ENCODE peak calls at places on chromosomes 5 and 9, in nine cellular contexts. A is stimulated activated CD4-positive, alpha-beta T cell treated with anti-CD3 and anti-CD28 coated beads, Interleukin-1b, Interleukin-23, amount 100 ng/mL, for 24 hours; Q is choroid plexus epithelial cell; O is NCI-H1417; T is A549; I is SK-MEL-5; B is ELR; P is cardiac muscle cell; W is GM13977. S is an unnamed sample.
A peak's percentile ranks its signal among the peaks of the same experiment; 100 is the strongest.

GRCh38 chr5:161535762-161536161 is 10.8 kb downstream of the GABRB2 start:
- DNase-seq in B (no peak), A (no peak), I (peak; percentile 11), T (no peak), O (peak; percentile 24), W (no peak), Q (no peak), P (peak; percentile 35), S (no peak)

GRCh38 chr9:72133365-72134035 is 15.7 kb upstream of the GDA start:
- DNase-seq in T (no peak), A (no peak), W (no peak), Q (no peak), I (no peak), B (no peak), O (no peak), P (no peak), S (no peak)

GRCh38 chr5:149267241-149267973 is 4.3 kb upstream of the AFAP1L1 start:
- DNase-seq in P (no peak), T (no peak), Q (no peak), I (peak; percentile 92), A (no peak), B (peak; percentile 12), O (no peak), W (no peak), S (no peak)

GRCh38 chr5:176625966-176626875 is 4.1 kb downstream of the SNCB start:
- DNase-seq in I (no peak), T (no peak), A (no peak), W (no peak), O (no peak), B (no peak), Q (no peak), P (no peak), S (no peak)

GRCh38 chr9:118896356-118897000 is 472.8 kb downstream of the BRINP1 start:
- DNase-seq in P (peak; percentile 14), T (no peak), A (no peak), I (no peak), B (peak; percentile 0), W (no peak), O (peak; percentile 58), Q (no peak), S (no peak)

GRCh38 chr9:76894198-76894597 is 11.7 kb downstream of the PRUNE2 start:
- DNase-seq in O (no peak), Q (no peak), I (peak; percentile 79), T (no peak), B (no peak), A (no peak), W (no peak), P (no peak), S (no peak)

GRCh38 chr9:120892748-120893584 is 16.0 kb upstream of the PHF19 start:
- DNase-seq in Q (peak; percentile 72), T (no peak), B (peak; percentile 89), W (peak; percentile 77), I (peak; percentile 16), P (no peak), O (peak; percentile 58), A (no peak), S (no peak)

GRCh38 chr9:117095116-117095515 is 319.7 kb downstream of the ASTN2 start:
- DNase-seq in P (no peak), A (no peak), O (no peak), B (no peak), W (no peak), I (no peak), Q (no peak), T (no peak), S (no peak)

GRCh38 chr5:149271717-149272558 is at the start of gene AFAP1L1:
- DNase-seq in T (peak; percentile 60), W (peak; percentile 43), Q (peak; percentile 53), A (peak; percentile 7), I (peak; percentile 53), O (peak; percentile 53), P (peak; percentile 79), B (peak; percentile 69), S (no peak)

GRCh38 chr5:68277427-68277826 is 61.9 kb downstream of the PIK3R1 start:
- DNase-seq in B (peak; percentile 84), T (no peak), P (no peak), A (no peak), W (no peak), Q (peak; percentile 62), I (no peak), O (no peak), S (no peak)

GRCh38 chr9:76521906-76522305 is 62.9 kb downstream of the GCNT1 start:
- DNase-seq in P (no peak), I (no peak), W (no peak), B (no peak), A (no peak), T (no peak), O (no peak), Q (no peak), S (no peak)

GRCh38 chr5:147685991-147686390 is 96.5 kb downstream of the JAKMIP2 start:
- DNase-seq in W (no peak), A (no peak), O (no peak), B (peak; percentile 4), T (no peak), P (no peak), Q (no peak), I (no peak), S (no peak)

GRCh38 chr9:87557996-87558395 is 60.3 kb downstream of the DAPK1 start:
- DNase-seq in I (no peak), Q (peak; percentile 53), T (no peak), W (no peak), B (no peak), O (no peak), A (no peak), P (peak; percentile 78), S (no peak)

GRCh38 chr5:1538741-1539392 is 15.1 kb upstream of the LPCAT1 start:
- DNase-seq in B (no peak), A (no peak), T (no peak), P (no peak), O (no peak), I (no peak), W (no peak), Q (no peak), S (no peak)

GRCh38 chr9:127661342-127661741 is 45.4 kb upstream of the CFAP157 start:
- DNase-seq in B (no peak), I (peak; percentile 38), T (no peak), Q (no peak), O (no peak), P (peak; percentile 14), W (no peak), A (no peak), S (no peak)

GRCh38 chr9:86854898-86855523 is 92.3 kb downstream of the GAS1 start:
- DNase-seq in Q (peak; percentile 99), P (peak; percentile 76), W (no peak), A (no peak), B (peak; percentile 33), T (no peak), O (no peak), I (peak; percentile 14), S (no peak)

GRCh38 chr9:93294011-93294410 is 110.1 kb downstream of the WNK2 start:
- DNase-seq in T (no peak), I (no peak), P (no peak), B (no peak), A (no peak), O (no peak), Q (no peak), W (peak; percentile 31), S (no peak)

GRCh38 chr5:116911074-116911473 is 336.5 kb upstream of the SEMA6A start:
- DNase-seq in B (no peak), Q (no peak), A (no peak), I (no peak), T (no peak), P (no peak), W (no peak), O (no peak), S (no peak)

GRCh38 chr9:88661759-88662158 is 126.8 kb downstream of the NXNL2 start:
- DNase-seq in B (peak; percentile 40), I (no peak), A (no peak), W (no peak), T (no peak), P (no peak), O (no peak), Q (peak; percentile 61), S (no peak)

GRCh38 chr5:169112016-169112415 is 188.9 kb downstream of the SLIT3 start:
- DNase-seq in Q (no peak), B (no peak), I (peak; percentile 52), T (no peak), P (no peak), O (no peak), A (no peak), W (no peak), S (no peak)

GRCh38 chr9:132582786-132583583 is 579 bp downstream of the BARHL1 start:
- DNase-seq in T (no peak), I (no peak), B (no peak), P (no peak), Q (no peak), O (no peak), A (no peak), W (no peak), S (no peak)

GRCh38 chr5:135360278-135361274 is 38.5 kb downstream of the MACROH2A1 start:
- DNase-seq in B (no peak), A (no peak), I (no peak), W (no peak), O (no peak), P (no peak), T (no peak), Q (no peak), S (no peak)

GRCh38 chr9:129289883-129290282 is 111.8 kb upstream of the IER5L start:
- DNase-seq in P (no peak), O (no peak), B (no peak), Q (no peak), A (no peak), W (no peak), I (no peak), T (no peak), S (no peak)

GRCh38 chr5:158820891-158821290 is 278.8 kb downstream of the EBF1 start:
- DNase-seq in W (no peak), P (no peak), I (no peak), B (no peak), O (no peak), Q (no peak), T (no peak), A (no peak), S (no peak)

GRCh38 chr5:172766287-172767104 is 4.5 kb downstream of the DUSP1 start:
- DNase-seq in W (no peak), O (no peak), I (peak; percentile 72), T (no peak), Q (peak; percentile 94), B (peak; percentile 80), P (peak; percentile 49), A (no peak), S (no peak)

GRCh38 chr9:34961574-34962480 is 3.7 kb downstream of the PHF24 start:
- DNase-seq in B (peak; percentile 84), T (no peak), P (no peak), Q (peak; percentile 70), W (no peak), I (no peak), O (no peak), A (no peak), S (no peak)

GRCh38 chr9:109683521-109683920 is 96.5 kb upstream of the PALM2AKAP2 start:
- DNase-seq in A (no peak), T (no peak), B (peak; percentile 51), P (no peak), I (no peak), Q (no peak), O (no peak), W (no peak), S (no peak)

GRCh38 chr5:81017320-81017719 is 57.2 kb downstream of the RASGRF2 start:
- DNase-seq in Q (no peak), A (no peak), I (no peak), P (no peak), O (no peak), B (no peak), T (no peak), W (no peak), S (no peak)

GRCh38 chr5:5421149-5421960 is 1.1 kb upstream of the ICE1 start:
- DNase-seq in T (no peak), W (no peak), P (no peak), B (no peak), O (peak; percentile 23), A (no peak), Q (peak; percentile 39), I (no peak), S (peak; percentile 22)

GRCh38 chr5:4124201-4124852 is 528.7 kb downstream of the IRX1 start:
- DNase-seq in I (no peak), B (no peak), W (no peak), T (no peak), Q (no peak), O (no peak), A (no peak), P (no peak), S (no peak)

GRCh38 chr9:8734760-8735159 is 935.2 kb upstream of the DMAC1 start:
- DNase-seq in B (no peak), T (no peak), P (no peak), I (no peak), W (no peak), A (no peak), Q (no peak), O (no peak), S (no peak)

S was measured in CMK.